ENCODE peak calls at places on chromosome 20, in eight cellular contexts. One of them, this sample, is unnamed.

GRCh38 chr20:36862857-36863668 is 12.9 kb upstream of the TLDC2 start:
- DNase-seq in MV-4-11: no peak
- DNase-seq in epithelial cell of esophagus: no peak
- DNase-seq in GM10248: no peak
- DNase-seq in natural killer cell: no peak
- DNase-seq in fibroblast of lung: no peak
- DNase-seq in amygdala: no peak
- DNase-seq in left lung: no peak
- DNase-seq in this sample: no peak

GRCh38 chr20:24766826-24767622 is 182.0 kb upstream of the CST7 start:
- DNase-seq in MV-4-11: no peak
- DNase-seq in amygdala: no peak
- DNase-seq in fibroblast of lung: no peak
- DNase-seq in left lung: peak
- DNase-seq in natural killer cell: peak
- DNase-seq in epithelial cell of esophagus: peak
- DNase-seq in GM10248: no peak
- DNase-seq in this sample: no peak

GRCh38 chr20:21862224-21862927 is 156.9 kb downstream of the PAX1 start:
- DNase-seq in MV-4-11: no peak
- DNase-seq in fibroblast of lung: no peak
- DNase-seq in GM10248: no peak
- DNase-seq in left lung: no peak
- DNase-seq in amygdala: no peak
- DNase-seq in epithelial cell of esophagus: no peak
- DNase-seq in natural killer cell: no peak
- DNase-seq in this sample: no peak

GRCh38 chr20:63483834-63484233 is 11.4 kb upstream of the KCNQ2 start:
- DNase-seq in amygdala: no peak
- DNase-seq in GM10248: no peak
- DNase-seq in natural killer cell: no peak
- DNase-seq in MV-4-11: no peak
- DNase-seq in left lung: no peak
- DNase-seq in fibroblast of lung: no peak
- DNase-seq in epithelial cell of esophagus: no peak
- DNase-seq in this sample: no peak

GRCh38 chr20:63421094-63421692 is 51.3 kb downstream of the KCNQ2 start:
- DNase-seq in GM10248: no peak
- DNase-seq in epithelial cell of esophagus: no peak
- DNase-seq in fibroblast of lung: no peak
- DNase-seq in left lung: no peak
- DNase-seq in natural killer cell: no peak
- DNase-seq in MV-4-11: no peak
- DNase-seq in amygdala: no peak
- DNase-seq in this sample: no peak

GRCh38 chr20:46797201-46797600 is 87.8 kb downstream of the SLC2A10 start:
- DNase-seq in epithelial cell of esophagus: no peak
- DNase-seq in amygdala: no peak
- DNase-seq in left lung: no peak
- DNase-seq in natural killer cell: no peak
- DNase-seq in MV-4-11: no peak
- DNase-seq in fibroblast of lung: no peak
- DNase-seq in GM10248: no peak
- DNase-seq in this sample: no peak

GRCh38 chr20:31954500-31954899 is 2.7 kb upstream of the PDRG1 start:
- DNase-seq in epithelial cell of esophagus: no peak
- DNase-seq in MV-4-11: no peak
- DNase-seq in fibroblast of lung: no peak
- DNase-seq in GM10248: no peak
- DNase-seq in left lung: no peak
- DNase-seq in amygdala: no peak
- DNase-seq in natural killer cell: no peak
- DNase-seq in this sample: no peak

GRCh38 chr20:34618676-34619075 is 58.2 kb downstream of the PIGU start:
- DNase-seq in MV-4-11: peak
- DNase-seq in amygdala: no peak
- DNase-seq in GM10248: no peak
- DNase-seq in fibroblast of lung: no peak
- DNase-seq in natural killer cell: no peak
- DNase-seq in left lung: no peak
- DNase-seq in epithelial cell of esophagus: no peak
- DNase-seq in this sample: no peak

GRCh38 chr20:46306743-46307138 is 1.6 kb downstream of the CDH22 start:
- DNase-seq in natural killer cell: no peak
- DNase-seq in fibroblast of lung: no peak
- DNase-seq in GM10248: no peak
- DNase-seq in epithelial cell of esophagus: no peak
- DNase-seq in amygdala: no peak
- DNase-seq in left lung: no peak
- DNase-seq in MV-4-11: no peak
- DNase-seq in this sample: no peak

GRCh38 chr20:50153153-50153499 is 397 bp downstream of the PEDS1 start:
- DNase-seq in GM10248: no peak
- DNase-seq in MV-4-11: no peak
- DNase-seq in natural killer cell: no peak
- DNase-seq in amygdala: no peak
- DNase-seq in epithelial cell of esophagus: no peak
- DNase-seq in fibroblast of lung: no peak
- DNase-seq in left lung: no peak
- DNase-seq in this sample: no peak

GRCh38 chr20:33177866-33178265 is 9.9 kb downstream of the BPIFA2 start:
- DNase-seq in epithelial cell of esophagus: no peak
- DNase-seq in MV-4-11: no peak
- DNase-seq in natural killer cell: no peak
- DNase-seq in left lung: no peak
- DNase-seq in fibroblast of lung: no peak
- DNase-seq in GM10248: no peak
- DNase-seq in amygdala: no peak
- DNase-seq in this sample: no peak

GRCh38 chr20:18662279-18662678 is 74.4 kb downstream of the DTD1 start:
- DNase-seq in epithelial cell of esophagus: no peak
- DNase-seq in GM10248: peak
- DNase-seq in natural killer cell: no peak
- DNase-seq in MV-4-11: no peak
- DNase-seq in left lung: no peak
- DNase-seq in amygdala: no peak
- DNase-seq in fibroblast of lung: no peak
- DNase-seq in this sample: no peak

GRCh38 chr20:41213150-41213820 is 75.9 kb downstream of the PLCG1 start:
- DNase-seq in epithelial cell of esophagus: peak
- DNase-seq in MV-4-11: no peak
- DNase-seq in GM10248: no peak
- DNase-seq in amygdala: no peak
- DNase-seq in natural killer cell: no peak
- DNase-seq in fibroblast of lung: peak
- DNase-seq in left lung: no peak
- DNase-seq in this sample: no peak

GRCh38 chr20:5297280-5298004 is 19.3 kb downstream of the PROKR2 start:
- DNase-seq in GM10248: no peak
- DNase-seq in fibroblast of lung: no peak
- DNase-seq in epithelial cell of esophagus: no peak
- DNase-seq in amygdala: no peak
- DNase-seq in left lung: no peak
- DNase-seq in MV-4-11: no peak
- DNase-seq in natural killer cell: no peak
- DNase-seq in this sample: no peak

GRCh38 chr20:1696521-1697209 is 39.1 kb upstream of the SIRPG start:
- DNase-seq in left lung: no peak
- DNase-seq in epithelial cell of esophagus: no peak
- DNase-seq in GM10248: no peak
- DNase-seq in natural killer cell: no peak
- DNase-seq in MV-4-11: no peak
- DNase-seq in amygdala: no peak
- DNase-seq in fibroblast of lung: no peak
- DNase-seq in this sample: no peak

GRCh38 chr20:11687546-11688292 is 230.0 kb upstream of the BTBD3 start:
- DNase-seq in epithelial cell of esophagus: no peak
- DNase-seq in left lung: no peak
- DNase-seq in MV-4-11: no peak
- DNase-seq in natural killer cell: no peak
- DNase-seq in amygdala: no peak
- DNase-seq in GM10248: no peak
- DNase-seq in fibroblast of lung: no peak
- DNase-seq in this sample: no peak

GRCh38 chr20:1323830-1324597 is 4.9 kb downstream of the SDCBP2 start:
- DNase-seq in fibroblast of lung: no peak
- DNase-seq in natural killer cell: no peak
- DNase-seq in epithelial cell of esophagus: no peak
- DNase-seq in GM10248: no peak
- DNase-seq in left lung: no peak
- DNase-seq in amygdala: no peak
- DNase-seq in MV-4-11: no peak
- DNase-seq in this sample: no peak

GRCh38 chr20:48187891-48188290 is 402.6 kb upstream of the SULF2 start:
- DNase-seq in epithelial cell of esophagus: no peak
- DNase-seq in fibroblast of lung: no peak
- DNase-seq in natural killer cell: no peak
- DNase-seq in GM10248: no peak
- DNase-seq in amygdala: no peak
- DNase-seq in left lung: no peak
- DNase-seq in MV-4-11: no peak
- DNase-seq in this sample: no peak

GRCh38 chr20:33262658-33263065 is 20.4 kb upstream of the BPIFB1 start:
- DNase-seq in GM10248: no peak
- DNase-seq in natural killer cell: no peak
- DNase-seq in MV-4-11: peak
- DNase-seq in fibroblast of lung: peak
- DNase-seq in amygdala: peak
- DNase-seq in epithelial cell of esophagus: peak
- DNase-seq in left lung: no peak
- DNase-seq in this sample: no peak

GRCh38 chr20:50308513-50309279 is 118.1 kb downstream of the CEBPB start:
- DNase-seq in epithelial cell of esophagus: peak
- DNase-seq in GM10248: no peak
- DNase-seq in amygdala: peak
- DNase-seq in left lung: peak
- DNase-seq in MV-4-11: peak
- DNase-seq in natural killer cell: no peak
- DNase-seq in fibroblast of lung: peak
- DNase-seq in this sample: no peak